ENCODE peak calls at places on chromosome 22, in six cellular contexts. U is HepG2, E is K562, I is upper lobe of left lung, V is A549, L is GM12878. X is an unnamed sample.

GRCh38 chr22:32862083-32862482 is 60.6 kb downstream of the TIMP3 start:
- ATAC-seq in E (no peak), U (no peak), I (no peak), V (no peak), L (no peak), X (no peak)

GRCh38 chr22:41175546-41175945 is 29.6 kb upstream of the L3MBTL2 start:
- ATAC-seq in U (no peak), E (no peak), L (no peak), I (no peak), V (no peak), X (no peak)

GRCh38 chr22:43100223-43100622 is 10.3 kb upstream of the BIK start:
- ATAC-seq in L (no peak), I (no peak), V (no peak), U (no peak), E (peak; percentile 31), X (no peak)

GRCh38 chr22:19596680-19597398 is 72.6 kb upstream of the CLDN5 start:
- ATAC-seq in V (no peak), L (no peak), E (peak; percentile 43), U (peak; percentile 79), I (no peak), X (no peak)

GRCh38 chr22:30167327-30167726 is 79.2 kb downstream of the LIF start:
- ATAC-seq in V (no peak), I (no peak), E (no peak), U (no peak), L (no peak), X (no peak)

GRCh38 chr22:35335936-35336781 is 36.5 kb downstream of the TOM1 start:
- ATAC-seq in V (no peak), L (no peak), U (no peak), I (no peak), E (peak; percentile 65), X (no peak)

GRCh38 chr22:28154856-28155255 is 235.8 kb upstream of the PITPNB start:
- ATAC-seq in I (peak; percentile 74), V (no peak), L (no peak), U (no peak), E (no peak), X (no peak)

GRCh38 chr22:40648386-40648785 is 11.9 kb upstream of the MRTFA start:
- ATAC-seq in V (no peak), U (no peak), I (no peak), E (no peak), L (no peak), X (no peak)

GRCh38 chr22:49788492-49788891 is 39.2 kb downstream of the BRD1 start:
- ATAC-seq in E (no peak), L (no peak), V (no peak), I (peak; percentile 86), U (no peak), X (peak; percentile 81)

GRCh38 chr22:36323855-36324331 is 63.9 kb downstream of the MYH9 start:
- ATAC-seq in V (no peak), E (no peak), I (peak; percentile 87), L (no peak), U (no peak), X (peak; percentile 22)

GRCh38 chr22:34800265-34800664 is 265.7 kb upstream of the ISX start:
- ATAC-seq in E (no peak), V (no peak), L (no peak), U (no peak), I (no peak), X (no peak)

GRCh38 chr22:19289475-19290161 is 1.9 kb downstream of the CLTCL1 start:
- ATAC-seq in I (no peak), V (peak; percentile 31), E (no peak), U (no peak), L (no peak), X (no peak)

GRCh38 chr22:40385041-40385782 is 14.8 kb downstream of the SGSM3 start:
- ATAC-seq in V (no peak), U (no peak), I (peak; percentile 55), E (no peak), L (peak; percentile 92), X (no peak)

GRCh38 chr22:40687706-40688105 is 8.4 kb downstream of the MCHR1 start:
- ATAC-seq in U (no peak), V (no peak), L (no peak), I (no peak), E (no peak), X (no peak)

GRCh38 chr22:50672041-50672440 is 582 bp upstream of the SHANK3 start:
- ATAC-seq in V (peak; percentile 16), U (peak; percentile 21), E (no peak), L (no peak), I (no peak), X (peak; percentile 23)

GRCh38 chr22:37953062-37953436 is 352 bp downstream of the C22orf23 start:
- ATAC-seq in V (peak; percentile 76), L (peak; percentile 57), I (peak; percentile 72), E (peak; percentile 47), U (peak; percentile 64), X (peak; percentile 73)

GRCh38 chr22:38497869-38498268 is 8.2 kb downstream of the DDX17 start:
- ATAC-seq in I (no peak), U (no peak), L (no peak), V (no peak), E (no peak), X (no peak)

GRCh38 chr22:37669586-37669985 is 5.8 kb upstream of the LGALS1 start:
- ATAC-seq in I (no peak), E (no peak), V (no peak), U (no peak), L (no peak), X (peak; percentile 17)

GRCh38 chr22:36828815-36829214 is 12.0 kb upstream of the PVALB start:
- ATAC-seq in V (no peak), E (peak; percentile 78), I (no peak), U (no peak), L (no peak), X (no peak)

GRCh38 chr22:35846804-35847203 is 129.1 kb downstream of the APOL5 start:
- ATAC-seq in U (no peak), L (no peak), V (no peak), E (no peak), I (no peak), X (no peak)

GRCh38 chr22:22788460-22789037 is 99.1 kb upstream of the IGLL5 start:
- ATAC-seq in I (no peak), U (peak; percentile 41), L (no peak), V (peak; percentile 43), E (peak; percentile 50), X (no peak)

GRCh38 chr22:38246692-38247091 is 26.1 kb downstream of the TMEM184B start:
- ATAC-seq in V (no peak), L (no peak), I (peak; percentile 87), U (no peak), E (no peak), X (peak; percentile 73)

DNA sequence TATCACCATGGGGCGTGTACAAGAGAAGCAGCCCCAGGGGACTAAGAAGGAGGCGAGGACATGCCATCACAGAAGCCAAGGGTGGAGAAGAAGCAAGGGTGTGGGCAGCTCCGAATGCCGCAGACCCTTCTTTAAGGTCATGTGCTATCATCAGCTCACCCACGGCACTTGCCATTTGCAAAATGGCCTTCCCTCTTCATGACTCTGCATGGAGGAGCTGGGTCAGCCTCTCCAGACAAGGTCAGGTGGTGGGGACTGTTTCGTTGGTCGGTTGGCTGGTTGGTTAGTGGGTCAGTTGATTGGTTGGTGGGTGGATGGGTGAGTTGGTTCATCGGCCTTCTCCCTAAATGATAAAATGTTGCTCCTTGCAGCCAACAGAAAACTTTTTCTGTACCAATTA is 622.5 kb downstream of the TBC1D22A start:
- ATAC-seq in U (no peak), I (no peak), E (no peak), L (no peak), V (no peak), X (no peak)
- H3K9me3 ChIP-seq in U (no peaks in the 10 kb centered on the region), I (no peaks in the 10 kb centered on the region), E (no peaks in the 10 kb centered on the region), L (no peaks in the 10 kb centered on the region), V (no peaks in the 10 kb centered on the region), X (no peaks in the 10 kb centered on the region)

DNA sequence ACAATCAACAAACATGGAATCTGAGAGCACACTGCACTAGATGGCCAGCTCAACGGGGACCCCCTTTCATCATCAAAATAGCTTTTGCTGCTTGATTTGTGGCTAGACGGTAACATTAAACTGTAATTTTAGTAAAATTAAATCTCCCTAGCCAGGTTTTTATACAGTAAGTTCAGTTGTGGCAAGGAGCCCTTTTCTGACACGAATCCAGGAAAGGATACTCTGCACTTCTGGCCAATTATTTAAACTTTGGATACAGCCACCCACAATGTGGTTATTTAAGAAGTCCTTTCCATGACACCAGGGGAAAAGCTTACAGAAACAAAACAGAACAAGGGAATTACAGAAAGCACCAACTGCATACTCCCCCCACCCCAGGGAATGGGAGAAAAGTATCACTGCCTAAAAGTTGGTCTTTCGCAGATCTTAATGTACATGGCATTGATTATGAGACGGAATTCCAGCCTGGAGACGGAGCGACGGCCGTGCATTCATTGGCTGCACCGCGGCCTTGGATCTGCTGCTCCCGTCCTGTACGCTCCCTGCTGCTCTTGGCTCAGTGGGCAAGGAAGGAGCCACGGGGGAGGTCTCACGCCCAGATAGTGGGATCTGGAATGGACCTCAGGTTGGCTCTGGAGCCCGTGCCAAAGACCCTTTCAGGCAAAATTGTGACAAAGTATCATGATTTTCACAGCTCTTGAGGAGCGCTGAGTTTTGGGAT is 19.8 kb upstream of the PISD start:
- ATAC-seq in I (no peak), E (no peak), V (no peak), U (no peak), L (no peak), X (no peak)
- H3K4me3 ChIP-seq in I (no peak overlapping the region), E (no peak overlapping the region), V (no peak overlapping the region), U (no peak overlapping the region), L (no peak overlapping the region), X (no peak overlapping the region)

GRCh38 chr22:46056169-46057041 is 79.4 kb upstream of the WNT7B start:
- ATAC-seq in I (no peak), V (no peak), L (no peak), U (no peak), E (no peak), X (no peak)
- TF ChIP-seq EP300 in I (no peak), V (no peak), L (no peak), U (no peak), E (no peak), X (no peak)

GRCh38 chr22:48701296-48702030 is 1126.2 kb downstream of the BRD1 start:
- ATAC-seq in L (no peak), I (no peak), U (no peak), E (no peak), V (no peak), X (no peak)

GRCh38 chr22:48702573-48703264 is 1125.0 kb downstream of the BRD1 start:
- ATAC-seq in U (peak; percentile 91), V (no peak), L (no peak), I (peak; percentile 3), E (no peak), X (peak; percentile 44)

GRCh38 chr22:48705159-48705916 is 1122.3 kb downstream of the BRD1 start:
- ATAC-seq in L (no peak), V (no peak), U (no peak), I (no peak), E (no peak), X (no peak)

GRCh38 chr22:48704335-48704734 is 1123.3 kb downstream of the BRD1 start:
- ATAC-seq in E (no peak), U (no peak), V (no peak), L (no peak), I (no peak), X (no peak)

DNA sequence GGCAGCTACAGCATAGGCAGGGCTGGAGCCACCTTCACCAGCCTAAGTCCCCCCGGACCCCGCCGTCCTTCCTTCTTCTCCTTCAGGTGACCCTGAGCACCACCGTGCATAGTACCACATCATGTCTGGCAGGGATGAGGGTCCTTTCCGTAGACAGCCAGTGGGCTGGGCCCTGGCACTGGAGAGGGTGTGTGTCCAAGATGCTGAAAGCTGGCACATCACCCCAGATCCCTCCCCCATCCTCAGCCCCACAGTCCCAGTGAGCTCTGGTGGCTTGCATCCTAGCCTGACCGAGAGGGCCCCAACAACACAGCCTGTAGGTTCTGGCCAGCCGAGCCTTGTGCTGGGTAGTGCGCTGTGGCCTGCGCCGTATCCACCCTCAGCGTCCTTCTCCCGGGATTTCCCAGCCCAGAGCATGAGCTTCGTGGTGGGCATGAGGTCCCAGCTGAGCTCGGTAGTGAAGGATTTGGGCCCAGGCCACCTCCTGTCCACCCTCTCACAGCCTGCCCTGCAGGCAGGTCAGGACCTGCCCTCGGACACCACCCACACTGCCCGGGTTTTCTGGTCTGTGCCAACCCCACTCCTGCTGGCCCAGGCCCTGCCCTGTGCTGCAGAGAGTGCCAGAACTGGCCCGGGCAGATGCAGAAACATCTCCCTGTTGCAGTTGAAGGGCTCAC is 1124.3 kb downstream of the BRD1 start:
- ATAC-seq in V (no peak), I (peak; percentile 5), L (no peak), U (no peak), E (no peak), X (no peak)
- H3K9me3 ChIP-seq in V (no peaks in the 10 kb centered on the region), I (no peaks in the 10 kb centered on the region), L (no peaks in the 10 kb centered on the region), U (no peaks in the 10 kb centered on the region), E (no peaks in the 10 kb centered on the region), X (no peaks in the 10 kb centered on the region)